ENCODE peak calls at places on chromosome 20, in seven cellular contexts. D is bronchial epithelial cell, A is sigmoid colon, Z is GM23248, I is aorta, C is lower lobe of right lung, W is right cardiac atrium. H is an unnamed sample.

GRCh38 chr20:48467622-48468021 is 360.2 kb downstream of the PREX1 start:
- DNase-seq in D (no peak), I (no peak), C (no peak), A (no peak), Z (no peak), W (no peak), H (no peak)

GRCh38 chr20:39993737-39994136 is 695.3 kb downstream of the MAFB start:
- DNase-seq in D (no peak), I (peak; percentile 71), W (peak; percentile 48), Z (no peak), C (no peak), A (no peak), H (peak; percentile 87)

GRCh38 chr20:8583209-8584106 is 451.4 kb downstream of the PLCB1 start:
- DNase-seq in W (no peak), D (peak; percentile 7), A (no peak), C (no peak), I (no peak), Z (no peak), H (no peak)

GRCh38 chr20:36796868-36797267 is 23.3 kb upstream of the DSN1 start:
- DNase-seq in W (no peak), C (no peak), D (no peak), A (no peak), Z (no peak), I (no peak), H (no peak)

GRCh38 chr20:63572788-63573738 is 976 bp downstream of the HELZ2 start:
- DNase-seq in C (no peak), W (peak; percentile 53), D (no peak), A (no peak), I (no peak), Z (peak; percentile 38), H (no peak)

GRCh38 chr20:17558154-17558940 is 11.5 kb upstream of the DSTN start:
- DNase-seq in D (peak; percentile 96), W (peak; percentile 62), I (peak; percentile 81), Z (peak; percentile 94), A (peak; percentile 83), C (no peak), H (peak; percentile 38)

GRCh38 chr20:23047738-23048214 is 1.7 kb downstream of the THBD start:
- DNase-seq in W (peak; percentile 76), C (peak; percentile 74), I (peak; percentile 81), A (no peak), Z (peak; percentile 46), D (no peak), H (peak; percentile 27)

GRCh38 chr20:11170025-11170424 is 496.2 kb upstream of the JAG1 start:
- DNase-seq in Z (no peak), A (no peak), D (no peak), W (no peak), C (no peak), I (no peak), H (no peak)

GRCh38 chr20:1813101-1813529 is 82.1 kb upstream of the SIRPA start:
- DNase-seq in I (peak; percentile 93), W (peak; percentile 90), D (peak; percentile 52), C (no peak), A (peak; percentile 79), Z (peak; percentile 93), H (no peak)

GRCh38 chr20:49935746-49936152 is 448 bp upstream of the RNF114 start:
- DNase-seq in A (no peak), I (no peak), Z (no peak), W (no peak), D (no peak), C (peak; percentile 51), H (no peak)

GRCh38 chr20:49938173-49939163 is 2.3 kb downstream of the RNF114 start:
- DNase-seq in Z (peak; percentile 83), W (peak; percentile 86), I (peak; percentile 81), A (peak; percentile 83), D (no peak), C (no peak), H (peak; percentile 71)

GRCh38 chr20:49937023-49937929 is 1.1 kb downstream of the RNF114 start:
- DNase-seq in I (peak; percentile 65), W (no peak), A (peak; percentile 63), C (no peak), Z (peak; percentile 22), D (peak; percentile 57), H (peak; percentile 56)

GRCh38 chr20:49941456-49941855 is 5.3 kb downstream of the RNF114 start:
- DNase-seq in A (peak; percentile 1), D (no peak), I (peak; percentile 22), C (no peak), Z (no peak), W (no peak), H (no peak)

DNA sequence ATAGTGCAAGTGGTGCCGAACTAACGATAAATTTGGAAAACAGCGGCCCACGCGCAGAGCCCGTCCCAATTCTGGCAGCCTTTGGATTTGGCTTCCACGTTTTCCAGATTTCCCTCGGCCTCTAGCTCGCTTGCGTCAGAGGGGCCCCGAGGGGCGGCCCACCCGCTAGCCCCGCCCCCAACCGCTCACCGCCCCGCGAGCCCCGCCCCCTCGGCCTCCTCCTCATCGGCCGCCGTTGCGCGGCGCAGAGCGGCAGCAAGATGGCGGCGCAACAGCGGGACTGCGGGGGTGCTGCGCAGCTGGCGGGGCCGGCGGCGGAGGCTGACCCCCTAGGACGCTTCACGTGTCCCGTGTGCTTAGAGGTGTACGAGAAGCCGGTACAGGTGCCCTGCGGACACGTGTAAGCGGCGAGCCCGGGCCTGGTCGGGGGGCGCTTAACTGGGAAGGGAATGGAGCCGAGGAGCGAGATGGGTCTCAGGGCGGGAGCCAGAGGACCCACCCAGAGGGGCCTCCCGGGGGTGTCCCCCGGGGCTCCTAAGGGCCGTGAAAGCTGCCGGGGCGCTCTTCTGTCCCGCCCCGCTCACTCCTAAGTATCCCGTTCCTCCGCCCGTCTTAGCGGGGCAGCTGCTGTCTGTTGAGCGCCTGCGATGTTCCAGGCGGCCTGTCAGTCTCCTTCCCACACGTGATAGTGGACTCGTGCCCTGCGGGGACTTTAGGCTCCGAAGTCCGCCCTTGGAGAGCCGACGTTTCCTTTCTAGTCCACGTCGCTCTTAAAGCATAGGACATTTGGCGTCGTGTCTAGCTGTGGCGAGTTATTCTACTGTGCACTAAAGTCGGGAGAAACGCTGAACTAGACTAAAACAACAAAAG is at the start of gene RNF114:
- DNase-seq in D (peak; percentile 52), W (peak; percentile 97), Z (peak; percentile 98), A (peak; percentile 96), C (peak; percentile 92), I (peak; percentile 97), H (peak; percentile 92)
- H3K4me3 ChIP-seq in D (peak within 1 kb of the TSS; percentile 92), W (peak within 1 kb of the TSS; percentile 65), Z (peak within 1 kb of the TSS; percentile 89), A (peak within 1 kb of the TSS; percentile 98), C (peak within 1 kb of the TSS; percentile 99), I (peak within 1 kb of the TSS; percentile 96), H (peak within 1 kb of the TSS; percentile 45)

GRCh38 chr20:58850693-58851174 is at the start of gene GNAS-AS1:
- DNase-seq in A (peak; percentile 89), I (peak; percentile 90), C (peak; percentile 74), D (peak; percentile 48), W (peak; percentile 94), Z (peak; percentile 82), H (peak; percentile 84)
- H3K4me3 ChIP-seq in A (peak within 1 kb of the TSS; percentile 24), I (no peak within 1 kb of the TSS), C (peak within 1 kb of the TSS; percentile 51), D (peak within 1 kb of the TSS; percentile 62), W (peak within 1 kb of the TSS; percentile 39), Z (peak within 1 kb of the TSS; percentile 82), H (no peak within 1 kb of the TSS)

DNA sequence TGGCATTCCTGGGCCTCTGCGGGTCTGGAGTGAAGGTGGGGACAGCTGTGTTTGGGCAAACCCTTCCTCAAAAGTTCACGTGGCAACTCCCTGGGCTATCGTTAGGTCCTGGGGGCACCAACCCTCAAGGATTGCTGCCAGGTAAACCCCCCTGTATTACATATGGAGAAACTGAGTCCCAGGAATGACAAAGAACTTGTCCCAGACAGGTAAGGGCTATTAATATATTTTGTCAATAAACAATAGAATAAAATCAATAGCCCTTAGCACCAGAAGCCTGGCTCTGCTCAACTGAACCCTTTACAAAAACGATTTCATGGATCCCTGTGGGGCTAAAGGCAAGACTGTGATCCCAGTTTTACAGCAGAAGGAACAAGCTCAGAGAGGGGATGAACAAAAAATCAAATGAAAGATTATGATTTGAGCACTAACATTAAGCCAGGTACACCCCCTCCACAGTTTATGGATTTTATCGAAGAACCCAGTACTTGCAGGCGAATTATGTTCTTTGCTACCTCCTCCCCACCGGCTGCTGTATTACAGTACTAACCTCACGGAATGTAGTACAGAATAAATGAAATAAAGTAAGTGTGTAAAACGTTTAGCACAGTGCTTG is 2.7 kb downstream of the ID1 start:
- DNase-seq in A (no peak), D (no peak), I (no peak), C (no peak), W (no peak), Z (peak; percentile 78), H (no peak)
- H3K4me3 ChIP-seq in A (no peak overlapping the region), D (no peak overlapping the region), I (no peak overlapping the region), C (peak overlapping the region; percentile 81), W (peak overlapping the region; percentile 64), Z (peak overlapping the region; percentile 98), H (peak overlapping the region; percentile 99)

DNA sequence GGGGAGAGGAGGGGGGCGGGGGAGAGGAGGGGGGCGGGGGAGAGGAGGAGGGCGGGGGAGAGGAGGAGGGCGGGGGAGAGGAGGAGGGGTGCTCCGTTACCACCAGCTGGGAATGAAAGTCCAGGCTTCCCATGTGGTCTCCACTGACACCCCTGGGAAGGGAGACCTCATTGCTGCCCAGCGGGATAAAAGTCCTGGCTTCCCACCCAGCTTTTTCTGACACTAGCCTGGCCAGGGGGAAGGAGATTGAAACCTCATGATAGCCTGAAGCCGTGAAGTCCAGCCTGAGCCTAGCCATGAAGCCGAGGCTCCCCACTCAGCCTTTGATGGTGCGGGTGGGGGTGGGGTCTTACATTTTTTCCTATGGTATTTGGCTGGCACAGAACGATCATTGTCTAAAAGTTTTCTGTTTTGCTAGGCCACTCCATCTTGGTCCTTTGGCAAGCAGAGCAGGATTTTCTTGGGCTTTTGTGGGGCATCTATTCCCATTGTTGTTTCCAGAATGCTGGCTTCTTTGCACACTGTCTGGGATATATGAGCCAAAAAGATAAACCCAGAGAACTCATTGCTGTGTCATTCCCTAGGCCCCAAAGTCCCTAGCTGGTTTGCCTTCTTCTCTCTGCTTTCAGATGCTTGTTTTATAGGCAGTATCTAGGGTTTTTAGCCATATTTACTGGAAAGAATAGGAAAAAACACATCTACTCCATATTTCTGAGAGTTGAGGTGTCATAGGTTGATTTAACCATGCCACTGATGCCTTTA is 67.9 kb upstream of the RNF24 start:
- DNase-seq in C (no peak), A (peak; percentile 79), Z (no peak), I (no peak), D (no peak), W (no peak), H (peak; percentile 11)
- H3K4me3 ChIP-seq in C (no peak overlapping the region), A (no peak overlapping the region), Z (no peak overlapping the region), I (no peak overlapping the region), D (no peak overlapping the region), W (no peak overlapping the region), H (no peak overlapping the region)